ENCODE peak calls at places on chromosomes 5 and 9, in five cellular contexts. S is Panc1, W is AG04449, M is lower lobe of right lung, L is PC-3. H is an unnamed sample.

GRCh38 chr9:5920860-5921328 is 30.2 kb downstream of the MLANA start:
- DNase-seq in M (no peak), L (no peak), S (no peak), W (peak; percentile 5), H (peak; percentile 12)

GRCh38 chr5:126927424-126927823 is 102.9 kb downstream of the MARCHF3 start:
- DNase-seq in L (no peak), S (no peak), W (no peak), M (no peak), H (no peak)

GRCh38 chr9:108186996-108187395 is 668.8 kb downstream of the ACTL7B start:
- DNase-seq in W (no peak), S (no peak), L (no peak), M (no peak), H (no peak)

GRCh38 chr9:116334581-116335150 is 181.1 kb downstream of the PAPPA start:
- DNase-seq in L (no peak), M (no peak), W (no peak), S (no peak), H (no peak)

GRCh38 chr9:89042984-89043383 is 51.7 kb downstream of the S1PR3 start:
- DNase-seq in S (no peak), W (no peak), L (no peak), M (no peak), H (no peak)

GRCh38 chr5:113293613-113294340 is 141.0 kb downstream of the TSSK1B start:
- DNase-seq in L (peak; percentile 15), M (no peak), S (no peak), W (no peak), H (no peak)

GRCh38 chr9:128526729-128527128 is 22.2 kb downstream of the GLE1 start:
- DNase-seq in L (no peak), W (no peak), S (no peak), M (no peak), H (no peak)

GRCh38 chr5:170769898-170770416 is 13.6 kb upstream of the GABRP start:
- DNase-seq in W (no peak), L (no peak), S (no peak), M (no peak), H (no peak)

GRCh38 chr5:180154821-180155220 is 54.2 kb downstream of the RASGEF1C start:
- DNase-seq in W (no peak), M (no peak), L (no peak), S (no peak), H (no peak)

GRCh38 chr5:145237843-145238242 is 597.3 kb downstream of the PRELID2 start:
- DNase-seq in W (no peak), L (peak; percentile 75), M (no peak), S (peak; percentile 28), H (no peak)

GRCh38 chr5:141421489-141421855 is 621 bp downstream of the PCDHGA11 start:
- DNase-seq in W (no peak), M (no peak), S (no peak), L (no peak), H (no peak)

GRCh38 chr9:74777136-74777879 is 110.4 kb downstream of the TRPM6 start:
- DNase-seq in L (peak; percentile 68), S (no peak), M (peak; percentile 65), W (no peak), H (no peak)

GRCh38 chr5:16483361-16483760 is 17.8 kb upstream of the ZNF622 start:
- DNase-seq in S (no peak), L (peak; percentile 94), W (no peak), M (no peak), H (no peak)

GRCh38 chr9:94156549-94157407 is 72.5 kb downstream of the PTPDC1 start:
- DNase-seq in L (peak; percentile 38), S (no peak), M (peak; percentile 77), W (no peak), H (no peak)

GRCh38 chr5:178123987-178124925 is 6.6 kb upstream of the RMND5B start:
- DNase-seq in W (no peak), L (peak; percentile 81), S (no peak), M (no peak), H (no peak)

GRCh38 chr5:1011226-1011631 is 2.6 kb downstream of the NKD2 start:
- DNase-seq in S (no peak), L (peak; percentile 63), M (peak; percentile 56), W (no peak), H (no peak)

GRCh38 chr5:1079961-1080360 is 31.9 kb downstream of the SLC12A7 start:
- DNase-seq in W (no peak), S (no peak), L (no peak), M (no peak), H (no peak)

GRCh38 chr9:130537346-130538050 is 41.9 kb upstream of the FUBP3 start:
- DNase-seq in M (no peak), L (peak; percentile 8), S (no peak), W (no peak), H (no peak)

GRCh38 chr5:169848271-169848670 is 132.0 kb downstream of the INSYN2B start:
- DNase-seq in W (no peak), S (no peak), M (no peak), L (no peak), H (no peak)

GRCh38 chr5:96651047-96651446 is 11.1 kb upstream of the CAST start:
- DNase-seq in L (no peak), M (no peak), S (no peak), W (no peak), H (no peak)

GRCh38 chr5:158123595-158123994 is 264.6 kb upstream of the CLINT1 start:
- DNase-seq in L (no peak), M (no peak), W (no peak), S (no peak), H (no peak)

GRCh38 chr9:23172979-23173637 is 652.9 kb downstream of the ELAVL2 start:
- DNase-seq in M (no peak), W (no peak), S (no peak), L (no peak), H (no peak)

GRCh38 chr5:158563774-158564390 is 535.8 kb downstream of the EBF1 start:
- DNase-seq in S (no peak), W (no peak), M (no peak), L (no peak), H (no peak)

GRCh38 chr5:95959964-95960801 is 1.5 kb downstream of the ELL2 start:
- DNase-seq in M (no peak), L (no peak), S (peak; percentile 28), W (no peak), H (no peak)

GRCh38 chr9:36278243-36278642 is 20.0 kb upstream of the GNE start:
- DNase-seq in W (no peak), M (no peak), L (no peak), S (no peak), H (no peak)

GRCh38 chr9:70195456-70195855 is 63.3 kb upstream of the SMC5 start:
- DNase-seq in S (no peak), W (no peak), L (no peak), M (no peak), H (peak; percentile 19)

DNA sequence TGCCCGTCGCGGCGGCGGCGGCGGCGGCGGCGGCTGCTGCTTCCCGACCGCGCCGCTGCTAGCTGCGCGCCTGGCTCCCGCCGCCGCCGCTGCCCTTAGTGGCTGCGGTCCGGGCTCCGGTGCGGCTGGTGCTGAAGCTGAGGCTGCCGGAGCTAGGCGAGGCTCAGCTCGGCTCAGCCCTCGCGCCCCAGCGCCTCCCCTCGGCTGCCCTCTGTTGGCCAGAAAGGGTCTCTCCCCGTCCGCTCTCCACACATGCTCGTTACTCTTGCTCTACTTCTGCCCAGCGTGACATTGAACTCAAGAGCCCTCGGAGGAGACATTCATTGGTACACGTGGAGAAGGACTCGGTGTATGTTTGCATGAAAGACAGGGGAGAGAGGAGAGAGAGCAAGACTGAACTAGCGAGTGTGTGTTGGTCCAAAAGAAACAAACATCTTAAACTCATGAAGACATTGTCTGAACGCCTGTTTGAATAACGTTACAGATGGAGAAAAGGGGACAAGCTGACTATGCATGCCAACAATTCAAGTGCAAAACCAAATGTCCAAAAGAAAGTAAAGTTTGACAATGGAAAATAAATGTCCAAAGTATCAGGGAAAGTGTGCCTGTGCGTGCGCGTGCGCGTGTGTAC is at the start of gene HCN1:
- DNase-seq in S (peak; percentile 17), M (peak; percentile 81), L (no peak), W (no peak), H (peak; percentile 12)
- TF ChIP-seq CTCF in S (peak; percentile 91), M (peak; percentile 66), L (peak; percentile 31), W (peak; percentile 73), H (peak; percentile 78)

DNA sequence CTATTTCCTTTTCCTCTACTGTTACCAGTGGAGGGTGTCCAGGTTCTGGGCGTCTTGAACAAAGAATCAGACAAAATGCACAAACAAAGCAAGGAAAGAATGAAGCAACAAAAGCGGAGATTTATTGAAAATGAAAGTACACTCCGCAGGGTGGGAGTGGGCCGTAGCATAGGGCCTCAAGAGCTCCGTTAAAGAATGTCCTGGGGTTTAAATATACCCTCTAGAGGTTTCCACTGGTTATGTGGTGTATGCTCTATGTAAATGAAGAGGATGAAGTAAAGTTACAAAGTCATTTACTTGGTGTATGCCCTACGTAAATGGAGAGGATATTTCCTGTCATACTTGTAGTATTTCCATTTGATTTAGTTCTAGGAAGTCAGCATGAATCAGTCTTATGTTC is 113.5 kb upstream of the MRPS30 start:
- DNase-seq in M (no peak), W (no peak), L (no peak), S (no peak), H (no peak)
- TF ChIP-seq CTCF in M (no peak), W (no peak), L (no peak), S (no peak), H (no peak)

GRCh38 chr9:77218612-77219011 is 41.3 kb downstream of the VPS13A start:
- DNase-seq in L (peak; percentile 36), M (no peak), S (no peak), W (peak; percentile 36), H (peak; percentile 24)

GRCh38 chr9:77221431-77221830 is 44.1 kb downstream of the VPS13A start:
- DNase-seq in W (no peak), M (no peak), S (no peak), L (no peak), H (no peak)

GRCh38 chr9:77211561-77211960 is 34.2 kb downstream of the VPS13A start:
- DNase-seq in L (no peak), W (no peak), S (no peak), M (no peak), H (no peak)

GRCh38 chr9:77212801-77213200 is 35.5 kb downstream of the VPS13A start:
- DNase-seq in S (no peak), W (no peak), L (no peak), M (no peak), H (no peak)

DNA sequence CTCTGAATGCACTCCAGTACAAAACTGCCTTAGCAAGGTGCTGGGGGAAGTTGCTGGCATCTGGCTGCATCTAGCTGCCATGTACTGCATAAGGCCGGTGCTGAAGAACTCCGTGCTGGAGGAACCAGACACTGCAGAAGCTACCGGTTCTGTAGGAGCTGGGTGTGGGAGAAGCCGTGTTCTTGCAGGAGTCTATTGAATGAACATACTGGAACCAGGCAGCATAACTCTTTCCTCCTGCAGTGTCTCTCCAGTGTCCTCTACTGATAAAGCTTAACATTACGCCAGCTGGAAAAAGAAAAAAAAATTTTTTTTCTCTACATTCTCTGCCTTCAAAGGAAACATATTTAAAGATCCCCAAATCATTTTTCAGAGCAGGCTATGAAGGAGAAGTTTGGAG is 38.5 kb downstream of the VPS13A start:
- DNase-seq in S (no peak), W (no peak), L (no peak), M (no peak), H (no peak)
- TF ChIP-seq CTCF in S (peak; percentile 49), W (peak; percentile 33), L (peak; percentile 26), M (no peak), H (peak; percentile 37)

GRCh38 chr5:88883566-88884434 is 816 bp upstream of the MEF2C start:
- DNase-seq in S (no peak), W (no peak), L (peak; percentile 67), M (peak; percentile 75), H (no peak)
- TF ChIP-seq CTCF in S (no peak), W (peak; percentile 2), L (no peak), M (no peak), H (no peak)

H was measured in BJ.